ENCODE peak calls at places on chromosomes 3 and 15, in four cellular contexts. M, J, T and C are unnamed samples.
A peak's percentile ranks its signal among the peaks of the same experiment; 100 is the strongest.

GRCh38 chr15:100348578-100348977 is 6.8 kb upstream of the ADAMTS17 start:
- DNase-seq in M (no peak), T (no peak), J (no peak), C (no peak)

GRCh38 chr15:40256642-40257235 is 17.9 kb downstream of the PAK6 start:
- DNase-seq in M (no peak), J (no peak), T (no peak), C (no peak)

GRCh38 chr3:62686916-62687315 is 188.3 kb downstream of the CADPS start:
- DNase-seq in T (no peak), J (no peak), M (no peak), C (no peak)

GRCh38 chr3:77247063-77247462 is 207.2 kb downstream of the ROBO2 start:
- DNase-seq in T (no peak), M (no peak), J (no peak), C (no peak)

GRCh38 chr3:30400924-30401323 is 205.5 kb upstream of the TGFBR2 start:
- DNase-seq in T (no peak), M (no peak), J (no peak), C (no peak)

GRCh38 chr3:18883553-18883952 is 264.8 kb upstream of the KCNH8 start:
- DNase-seq in T (no peak), M (no peak), J (no peak), C (no peak)

GRCh38 chr15:101613130-101614000 is 38.8 kb downstream of the TM2D3 start:
- DNase-seq in T (no peak), J (no peak), M (peak; percentile 56), C (peak; percentile 52)

GRCh38 chr3:196159526-196159925 is 51.7 kb downstream of the ZDHHC19 start:
- DNase-seq in M (no peak), T (no peak), J (no peak), C (no peak)

GRCh38 chr15:98503970-98504369 is 144.4 kb upstream of the IGF1R start:
- DNase-seq in M (no peak), T (no peak), J (no peak), C (no peak)

GRCh38 chr3:169846458-169847193 is 23.1 kb downstream of the LRRC31 start:
- DNase-seq in M (no peak), J (peak; percentile 27), T (no peak), C (no peak)
- H3K4me3 ChIP-seq in M (no peak overlapping the region), J (no peak overlapping the region), T (no peak overlapping the region), C (no peak overlapping the region)

DNA sequence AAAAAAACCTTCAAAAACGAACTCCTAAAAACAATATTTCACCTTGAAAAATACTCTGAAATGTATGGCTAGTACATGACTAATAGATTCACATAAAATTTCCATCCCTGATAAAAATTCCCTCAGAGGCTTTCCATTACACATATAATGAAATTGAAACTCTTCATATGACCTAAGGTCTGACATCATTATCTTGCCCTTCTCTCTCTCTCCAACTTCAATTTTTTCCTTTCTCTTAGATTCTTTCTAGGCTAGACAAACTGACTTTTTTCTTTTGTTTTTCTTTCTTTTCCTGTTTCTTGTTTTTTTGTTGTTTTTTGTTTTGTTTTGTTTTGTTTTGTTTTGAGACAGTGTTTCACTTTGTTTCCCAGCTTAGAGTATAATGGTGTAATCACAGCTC is 1220.5 kb downstream of the ROBO2 start:
- DNase-seq in M (no peak), T (no peak), J (no peak), C (no peak)
- TF ChIP-seq CTCF in M (no peak), T (no peak), J (no peak), C (no peak)

GRCh38 chr3:147383617-147384016 is 22.7 kb downstream of the ZIC4 start:
- DNase-seq in T (no peak), J (no peak), M (no peak), C (no peak)

GRCh38 chr3:147381610-147382009 is 24.7 kb downstream of the ZIC4 start:
- DNase-seq in M (no peak), J (no peak), T (no peak), C (no peak)

GRCh38 chr3:147385059-147386012 is 21.0 kb downstream of the ZIC4 start:
- DNase-seq in M (no peak), T (no peak), J (no peak), C (no peak)

GRCh38 chr3:147387550-147388394 is 18.6 kb downstream of the ZIC4 start:
- DNase-seq in J (no peak), T (no peak), M (no peak), C (no peak)

GRCh38 chr3:147384210-147385058 is 21.9 kb downstream of the ZIC4 start:
- DNase-seq in T (no peak), J (no peak), M (no peak), C (no peak)
- H3K27me3 ChIP-seq in T (peaks cover 99% of the 10 kb centered on the region), J (peaks cover 95% of the 10 kb centered on the region), M (peaks cover 37% of the 10 kb centered on the region), C (no peaks in the 10 kb centered on the region)

GRCh38 chr15:42456971-42457370 is 34.0 kb downstream of the ZNF106 start:
- DNase-seq in J (no peak), T (no peak), M (no peak), C (no peak)

GRCh38 chr15:42456539-42456938 is 34.4 kb downstream of the ZNF106 start:
- DNase-seq in M (no peak), J (no peak), T (no peak), C (no peak)

GRCh38 chr15:42461261-42461660 is 29.7 kb downstream of the ZNF106 start:
- DNase-seq in T (no peak), J (no peak), M (no peak), C (no peak)

GRCh38 chr15:42453826-42454225 is 37.1 kb downstream of the ZNF106 start:
- DNase-seq in J (no peak), M (no peak), T (no peak), C (no peak)

GRCh38 chr15:42457445-42458442 is 33.2 kb downstream of the ZNF106 start:
- DNase-seq in T (peak; percentile 71), J (peak; percentile 88), M (peak; percentile 19), C (peak; percentile 40)
- H3K4me3 ChIP-seq in T (no peak overlapping the region), J (peak overlapping the region; percentile 60), M (peak overlapping the region; percentile 35), C (peak overlapping the region; percentile 67)

GRCh38 chr3:23685484-23686258 is 120.1 kb upstream of the UBE2E1 start:
- DNase-seq in M (peak; percentile 70), J (peak; percentile 92), T (peak; percentile 64), C (peak; percentile 94)

GRCh38 chr3:23686535-23686934 is 119.2 kb upstream of the UBE2E1 start:
- DNase-seq in T (no peak), M (no peak), J (no peak), C (no peak)

DNA sequence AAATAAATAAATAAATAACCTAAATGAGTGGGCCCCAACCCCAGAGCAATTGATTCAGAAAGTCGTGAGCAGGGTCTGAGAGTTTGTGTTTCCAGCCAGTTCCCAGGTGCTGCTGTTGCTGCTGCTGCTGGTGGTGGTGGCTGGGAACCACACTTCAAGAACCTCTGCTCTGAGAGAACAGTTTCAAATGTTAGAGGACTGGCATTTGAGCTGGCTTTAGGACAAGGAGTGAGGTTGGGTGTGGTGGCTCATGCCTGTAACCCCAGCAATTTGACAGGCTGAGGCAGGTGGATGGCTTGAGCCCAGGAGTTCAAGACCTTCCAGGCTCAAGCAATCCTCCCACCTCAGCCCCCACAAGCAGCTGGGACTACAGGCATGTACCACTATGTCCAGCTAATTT is 123.1 kb upstream of the UBE2E1 start:
- DNase-seq in J (no peak), T (no peak), M (no peak), C (no peak)
- TF ChIP-seq CTCF in J (no peak), T (no peak), M (no peak), C (no peak)

GRCh38 chr3:43855674-43856299 is 165.0 kb downstream of the ABHD5 start:
- DNase-seq in M (peak; percentile 60), T (peak; percentile 65), J (peak; percentile 24), C (no peak)

GRCh38 chr3:43858052-43858701 is 167.4 kb downstream of the ABHD5 start:
- DNase-seq in M (no peak), J (peak; percentile 27), T (no peak), C (no peak)

GRCh38 chr3:43856761-43857160 is 166.0 kb downstream of the ABHD5 start:
- DNase-seq in T (no peak), J (no peak), M (no peak), C (no peak)

GRCh38 chr3:43856351-43856750 is 165.6 kb downstream of the ABHD5 start:
- DNase-seq in T (no peak), J (no peak), M (no peak), C (no peak)

GRCh38 chr3:43857361-43858051 is 166.8 kb downstream of the ABHD5 start:
- DNase-seq in T (no peak), M (no peak), J (no peak), C (no peak)
- H3K27me3 ChIP-seq in T (peaks cover 9% of the 10 kb centered on the region), M (peaks cover 3% of the 10 kb centered on the region), J (no peaks in the 10 kb centered on the region), C (no peaks in the 10 kb centered on the region)

GRCh38 chr15:29859293-29859692 is 37.0 kb upstream of the TJP1 start:
- DNase-seq in T (no peak), J (no peak), M (no peak), C (no peak)

GRCh38 chr15:29857196-29857595 is 34.9 kb upstream of the TJP1 start:
- DNase-seq in M (no peak), J (no peak), T (no peak), C (no peak)

GRCh38 chr15:29862271-29862670 is 40.0 kb upstream of the TJP1 start:
- DNase-seq in J (no peak), M (no peak), T (no peak), C (no peak)

GRCh38 chr15:29860872-29861271 is 38.6 kb upstream of the TJP1 start:
- DNase-seq in M (no peak), J (no peak), T (no peak), C (no peak)

GRCh38 chr15:29859981-29860745 is 37.9 kb upstream of the TJP1 start:
- DNase-seq in M (no peak), T (no peak), J (peak; percentile 49), C (no peak)
- H3K4me3 ChIP-seq in M (no peak overlapping the region), T (no peak overlapping the region), J (no peak overlapping the region), C (no peak overlapping the region)

GRCh38 chr3:71025516-71025915 is 558.0 kb downstream of the FOXP1 start:
- DNase-seq in M (no peak), J (no peak), T (no peak), C (no peak)

GRCh38 chr3:71025010-71025409 is 558.5 kb downstream of the FOXP1 start:
- DNase-seq in T (no peak), J (no peak), M (no peak), C (no peak)

GRCh38 chr3:71026634-71027578 is 556.6 kb downstream of the FOXP1 start:
- DNase-seq in T (no peak), J (no peak), M (no peak), C (no peak)

GRCh38 chr3:71018794-71019193 is 564.7 kb downstream of the FOXP1 start:
- DNase-seq in M (peak; percentile 41), J (no peak), T (no peak), C (no peak)

DNA sequence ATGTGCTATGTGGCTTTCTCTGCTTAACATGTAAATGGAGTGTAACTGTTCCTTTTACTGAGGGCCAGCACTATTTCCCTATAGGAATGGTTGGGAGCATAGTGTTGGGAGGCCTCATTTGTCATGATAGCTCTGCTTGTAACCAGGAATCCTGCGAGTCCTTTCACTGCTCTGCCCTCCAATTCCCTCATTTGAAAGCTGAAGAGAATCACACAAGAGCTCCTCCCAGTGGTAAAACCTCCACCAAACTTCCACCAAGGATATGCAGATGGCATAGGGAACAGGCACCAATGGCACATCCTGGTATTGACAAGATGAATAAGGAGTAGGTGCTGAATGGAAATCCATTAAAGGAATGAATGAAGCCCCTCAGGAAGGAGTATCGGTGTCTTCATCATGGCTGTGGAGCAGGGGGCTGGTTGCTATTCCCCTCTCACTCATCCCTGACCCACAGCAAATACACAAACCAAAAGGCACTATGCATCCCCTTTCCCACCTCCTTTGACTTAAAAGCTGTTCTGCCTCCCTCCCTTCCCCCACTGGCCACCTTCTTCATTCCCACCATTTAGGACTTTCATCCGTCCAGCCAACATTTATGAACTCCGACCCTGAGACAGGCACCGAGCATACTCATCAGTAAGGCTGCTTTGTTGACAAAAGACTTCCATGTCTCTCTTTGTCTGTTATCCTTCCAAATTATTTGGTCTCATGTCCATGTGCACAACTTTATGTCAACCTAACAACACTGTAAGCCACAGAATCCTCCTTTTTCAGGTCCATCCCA is 560.8 kb downstream of the FOXP1 start:
- DNase-seq in J (no peak), M (no peak), T (no peak), C (no peak)
- TF ChIP-seq CTCF in J (peak; percentile 16), M (peak; percentile 38), T (no peak), C (no peak)

GRCh38 chr3:50194128-50194902 is 2.9 kb downstream of the GNAT1 start:
- DNase-seq in M (peak; percentile 69), T (peak; percentile 55), J (no peak), C (no peak)
- H3K27me3 ChIP-seq in M (peaks cover 10% of the 10 kb centered on the region), T (peaks cover 21% of the 10 kb centered on the region), J (peaks cover 36% of the 10 kb centered on the region), C (no peaks in the 10 kb centered on the region)